ENCODE peak calls at places on chromosomes 4 and X, in four cellular contexts. K, G, F and S are unnamed samples.

GRCh38 chr4:26062221-26062620 is 148.2 kb downstream of the SMIM20 start:
- DNase-seq in K (no peak), G (no peak), F (no peak), S (no peak)

GRCh38 chr4:57080781-57081650 is 29.2 kb downstream of the IGFBP7 start:
- DNase-seq in K (no peak), G (peak), F (no peak), S (no peak)

GRCh38 chr4:85842540-85842939 is 367.6 kb downstream of the ARHGAP24 start:
- DNase-seq in K (no peak), G (no peak), F (no peak), S (no peak)

GRCh38 chr4:185909959-185910358 is 98.0 kb upstream of the SORBS2 start:
- DNase-seq in K (no peak), G (no peak), F (no peak), S (no peak)

GRCh38 chr4:55080174-55080865 is 45.1 kb downstream of the KDR start:
- DNase-seq in K (no peak), G (no peak), F (no peak), S (no peak)

GRCh38 chrX:19886888-19887531 is 390 bp downstream of the SH3KBP1 start:
- DNase-seq in K (peak), G (no peak), F (no peak), S (no peak)

GRCh38 chr4:109298279-109299010 is 4.0 kb downstream of the COL25A1 start:
- DNase-seq in K (peak), G (no peak), F (no peak), S (no peak)

GRCh38 chr4:13384055-13384454 is 100.1 kb downstream of the RAB28 start:
- DNase-seq in K (no peak), G (no peak), F (no peak), S (no peak)

GRCh38 chrX:110133735-110134370 is 130.9 kb downstream of the TMEM164 start:
- DNase-seq in K (no peak), G (no peak), F (no peak), S (no peak)

GRCh38 chr4:76548704-76549103 is 113.7 kb downstream of the SHROOM3 start:
- DNase-seq in K (no peak), G (no peak), F (no peak), S (no peak)

GRCh38 chrX:69285881-69286545 is 120.8 kb upstream of the PJA1 start:
- DNase-seq in K (peak), G (no peak), F (no peak), S (peak)

GRCh38 chrX:69216911-69217310 is 51.7 kb upstream of the PJA1 start:
- DNase-seq in K (no peak), G (no peak), F (no peak), S (no peak)

GRCh38 chr4:102500371-102501175 is 586 bp upstream of the NFKB1 start:
- DNase-seq in K (peak), G (peak), F (no peak), S (no peak)

GRCh38 chrX:7828594-7828993 is 14.4 kb upstream of the VCX start:
- DNase-seq in K (peak), G (peak), F (no peak), S (no peak)

GRCh38 chr4:16897351-16897750 is 1.1 kb downstream of the LDB2 start:
- DNase-seq in K (no peak), G (no peak), F (no peak), S (no peak)

GRCh38 chr4:71020611-71021010 is 27.2 kb downstream of the DCK start:
- DNase-seq in K (no peak), G (no peak), F (no peak), S (no peak)

GRCh38 chrX:39381446-39381845 is 580.2 kb downstream of the MID1IP1 start:
- DNase-seq in K (no peak), G (no peak), F (no peak), S (no peak)

GRCh38 chr4:101125045-101125713 is 222.1 kb downstream of the PPP3CA start:
- DNase-seq in K (no peak), G (no peak), F (no peak), S (no peak)

GRCh38 chrX:110081740-110082139 is 78.8 kb downstream of the TMEM164 start:
- DNase-seq in K (no peak), G (no peak), F (no peak), S (no peak)

GRCh38 chr4:177235026-177235425 is 74.6 kb upstream of the NEIL3 start:
- DNase-seq in K (no peak), G (no peak), F (no peak), S (no peak)

GRCh38 chr4:24001945-24002640 is 112.2 kb upstream of the PPARGC1A start:
- DNase-seq in K (no peak), G (no peak), F (no peak), S (no peak)

GRCh38 chr4:20196476-20196875 is 55.2 kb upstream of the SLIT2 start:
- DNase-seq in K (no peak), G (no peak), F (no peak), S (no peak)

GRCh38 chrX:50168305-50168704 is 32.5 kb downstream of the AKAP4 start:
- DNase-seq in K (no peak), G (no peak), F (no peak), S (no peak)

GRCh38 chrX:12701625-12702024 is 89.6 kb upstream of the PRPS2 start:
- DNase-seq in K (peak), G (peak), F (peak), S (peak)

GRCh38 chr4:86043755-86044592 is 315.9 kb downstream of the MAPK10 start:
- DNase-seq in K (peak), G (peak), F (no peak), S (no peak)

GRCh38 chr4:53132117-53132889 is 233.6 kb downstream of the SCFD2 start:
- DNase-seq in K (no peak), G (no peak), F (no peak), S (no peak)

GRCh38 chrX:81241753-81242152 is 39.9 kb downstream of the SH3BGRL start:
- DNase-seq in K (no peak), G (no peak), F (no peak), S (no peak)

GRCh38 chr4:1670279-1670678 is 13.8 kb downstream of the FAM53A start:
- DNase-seq in K (no peak), G (no peak), F (no peak), S (no peak)

GRCh38 chrX:24760601-24761000 is 66.9 kb downstream of the POLA1 start:
- DNase-seq in K (no peak), G (no peak), F (no peak), S (no peak)

GRCh38 chrX:41963348-41963747 is 40.0 kb upstream of the CASK start:
- DNase-seq in K (no peak), G (no peak), F (no peak), S (no peak)

GRCh38 chrX:65894138-65894537 is 145.7 kb downstream of the VSIG4 start:
- DNase-seq in K (no peak), G (no peak), F (no peak), S (no peak)

GRCh38 chr4:147340111-147340510 is 140.8 kb upstream of the EDNRA start:
- DNase-seq in K (no peak), G (no peak), F (no peak), S (no peak)

DNA sequence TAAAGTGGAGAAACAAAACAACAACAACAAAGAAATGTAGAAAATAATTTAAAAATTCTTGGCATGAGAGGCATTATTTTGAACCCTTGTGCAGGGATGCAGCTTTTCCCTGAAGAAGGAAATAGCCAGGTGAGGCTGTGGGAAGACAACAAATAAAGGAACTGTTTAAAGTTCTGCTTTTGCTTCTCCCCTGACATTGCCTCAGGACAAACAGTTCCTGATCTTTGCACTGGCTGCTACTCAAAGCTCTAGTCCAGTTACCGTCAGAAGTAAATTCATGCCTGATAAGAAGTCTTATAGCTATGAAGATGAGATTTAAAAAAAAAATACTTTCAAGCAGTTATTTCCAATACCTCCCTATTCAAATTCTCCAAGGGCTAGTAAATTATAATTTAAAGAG is 233.8 kb downstream of the IL15 start:
- DNase-seq in K (no peak), G (no peak), F (no peak), S (no peak)
- TF ChIP-seq POLR2A in K (no peak), G (no peak), F (no peak), S (no peak)

GRCh38 chr4:15779336-15779735 is 1.2 kb downstream of the CD38 start:
- DNase-seq in K (no peak), G (peak), F (no peak), S (no peak)

GRCh38 chr4:15778191-15778741 is at the start of gene CD38:
- DNase-seq in K (no peak), G (no peak), F (no peak), S (peak)

GRCh38 chr4:15779789-15780188 is 1.7 kb downstream of the CD38 start:
- DNase-seq in K (no peak), G (no peak), F (no peak), S (no peak)

GRCh38 chr4:15777697-15778096 is 431 bp upstream of the CD38 start:
- DNase-seq in K (no peak), G (no peak), F (no peak), S (no peak)

GRCh38 chr4:15778742-15779231 is 659 bp downstream of the CD38 start:
- DNase-seq in K (no peak), G (no peak), F (no peak), S (peak)
- TF ChIP-seq POLR2AphosphoS5 in K (no peak), G (no peak), F (no peak), S (no peak)

DNA sequence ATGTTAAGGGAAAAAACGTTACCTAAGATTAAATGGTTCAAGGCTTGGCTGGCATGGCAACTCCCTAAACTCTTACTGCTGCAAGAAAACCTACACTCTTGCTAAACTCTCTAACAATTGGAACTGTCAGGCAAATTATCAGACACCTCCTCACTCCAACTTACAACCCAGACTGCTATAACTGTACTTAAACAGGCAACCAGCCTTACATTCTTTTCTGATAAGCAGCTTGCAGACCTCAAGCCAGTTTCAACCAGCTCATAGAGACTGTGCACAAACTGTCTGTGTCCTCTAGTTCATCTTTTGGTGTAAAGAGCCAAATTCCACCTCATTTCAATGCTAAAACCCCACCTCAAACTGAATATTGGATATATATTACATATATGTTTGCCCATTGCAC is 504.9 kb downstream of the UBE2NL start:
- DNase-seq in K (no peak), G (no peak), F (no peak), S (no peak)
- TF ChIP-seq TAF1 in K (no peak), G (no peak), F (no peak), S (no peak)

DNA sequence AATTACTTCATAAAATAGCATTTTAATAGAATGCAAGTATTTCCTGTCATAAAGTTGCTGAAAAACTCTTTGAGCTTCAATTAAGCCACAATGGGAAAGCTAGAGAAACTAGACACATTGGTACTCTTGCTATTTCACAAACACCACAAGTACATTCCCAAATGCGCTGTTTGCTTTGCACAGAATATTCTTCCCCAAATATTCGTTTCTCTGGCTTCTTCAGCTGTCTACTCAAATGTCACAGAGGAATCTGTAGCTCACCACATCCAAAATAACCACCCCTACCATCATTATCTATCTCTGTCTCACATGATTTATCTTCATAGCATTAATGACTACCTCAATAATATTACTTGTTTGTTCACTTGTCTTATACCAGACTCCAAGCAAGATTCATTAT is 70.2 kb downstream of the DDX60 start:
- DNase-seq in K (no peak), G (no peak), F (no peak), S (no peak)
- TF ChIP-seq POLR2A in K (no peak), G (no peak), F (no peak), S (no peak)

GRCh38 chr4:150302553-150302952 is 224.3 kb downstream of the DCLK2 start:
- DNase-seq in K (peak), G (peak), F (no peak), S (no peak)
- TF ChIP-seq POLR2AphosphoS5 in K (no peak), G (no peak), F (no peak), S (no peak)

GRCh38 chr4:168453146-168453545 is 27.1 kb downstream of the DDX60L start:
- DNase-seq in K (no peak), G (no peak), F (no peak), S (no peak)

GRCh38 chr4:168449740-168450442 is 30.4 kb downstream of the DDX60L start:
- DNase-seq in K (no peak), G (no peak), F (no peak), S (no peak)

GRCh38 chr4:168451744-168452394 is 28.4 kb downstream of the DDX60L start:
- DNase-seq in K (no peak), G (no peak), F (no peak), S (no peak)

GRCh38 chr4:168451331-168451730 is 29.0 kb downstream of the DDX60L start:
- DNase-seq in K (no peak), G (no peak), F (no peak), S (no peak)
- TF ChIP-seq TAF1 in K (no peak), G (no peak), F (no peak), S (no peak)

GRCh38 chrX:129961180-129962083 is 21.0 kb upstream of the BCORL1 start:
- DNase-seq in K (peak), G (peak), F (no peak), S (peak)
- TF ChIP-seq POLR2A in K (peak), G (no peak), F (no peak), S (peak)

GRCh38 chr4:168551211-168551610 is 54.4 kb downstream of the PALLD start:
- DNase-seq in K (no peak), G (no peak), F (no peak), S (no peak)

GRCh38 chr4:168551945-168552695 is 55.3 kb downstream of the PALLD start:
- DNase-seq in K (no peak), G (peak), F (no peak), S (no peak)

GRCh38 chr4:168550071-168550766 is 53.4 kb downstream of the PALLD start:
- DNase-seq in K (no peak), G (no peak), F (no peak), S (no peak)

GRCh38 chr4:168553714-168554370 is 57.0 kb downstream of the PALLD start:
- DNase-seq in K (no peak), G (no peak), F (no peak), S (no peak)

GRCh38 chr4:168549145-168549544 is 52.3 kb downstream of the PALLD start:
- DNase-seq in K (no peak), G (no peak), F (no peak), S (no peak)
- TF ChIP-seq POLR2AphosphoS5 in K (no peak), G (no peak), F (no peak), S (no peak)

GRCh38 chr4:36343501-36343900 is 62.1 kb downstream of the DTHD1 start:
- DNase-seq in K (no peak), G (no peak), F (no peak), S (no peak)

GRCh38 chr4:36351082-36351666 is 69.8 kb downstream of the DTHD1 start:
- DNase-seq in K (peak), G (peak), F (peak), S (no peak)

GRCh38 chr4:36349904-36350554 is 68.6 kb downstream of the DTHD1 start:
- DNase-seq in K (no peak), G (no peak), F (no peak), S (no peak)

GRCh38 chr4:36348403-36348938 is 67.1 kb downstream of the DTHD1 start:
- DNase-seq in K (no peak), G (no peak), F (no peak), S (no peak)
- TF ChIP-seq TAF1 in K (no peak), G (no peak), F (no peak), S (no peak)

GRCh38 chrX:135927897-135928296 is 34.4 kb downstream of the SAGE1 start:
- DNase-seq in K (no peak), G (no peak), F (no peak), S (no peak)
- TF ChIP-seq POLR2A in K (no peak), G (no peak), F (no peak), S (no peak)